ENCODE peak calls at places on chromosomes 16 and 17, in four cellular contexts. One of them, this sample, is unnamed.

GRCh38 chr17:76700627-76701470 is 9.9 kb downstream of the MXRA7 start:
- DNase-seq in HEK293T: no peak
- DNase-seq in effector CD4-positive, alpha-beta T cell: no peak
- DNase-seq in lung: no peak
- DNase-seq in this sample: no peak

GRCh38 chr17:44398692-44399691 is 9.5 kb upstream of the ITGA2B start:
- DNase-seq in effector CD4-positive, alpha-beta T cell: no peak
- DNase-seq in lung: no peak
- DNase-seq in HEK293T: no peak
- DNase-seq in this sample: no peak

GRCh38 chr17:35089846-35090193 is 26.3 kb upstream of the RFFL start:
- DNase-seq in effector CD4-positive, alpha-beta T cell: peak; percentile 13
- DNase-seq in HEK293T: no peak
- DNase-seq in lung: no peak
- DNase-seq in this sample: peak; percentile 69

GRCh38 chr16:85998868-85999729 is 100.1 kb downstream of the IRF8 start:
- DNase-seq in lung: no peak
- DNase-seq in effector CD4-positive, alpha-beta T cell: no peak
- DNase-seq in HEK293T: no peak
- DNase-seq in this sample: no peak

GRCh38 chr17:56795510-56795909 is 38.2 kb downstream of the C17orf67 start:
- DNase-seq in effector CD4-positive, alpha-beta T cell: no peak
- DNase-seq in lung: no peak
- DNase-seq in HEK293T: no peak
- DNase-seq in this sample: no peak

GRCh38 chr16:71846443-71846842 is 667 bp downstream of the ATXN1L start:
- DNase-seq in lung: no peak
- DNase-seq in HEK293T: peak; percentile 20
- DNase-seq in effector CD4-positive, alpha-beta T cell: no peak
- DNase-seq in this sample: no peak

GRCh38 chr17:2383628-2384167 is 17.2 kb downstream of the MNT start:
- DNase-seq in lung: no peak
- DNase-seq in effector CD4-positive, alpha-beta T cell: no peak
- DNase-seq in HEK293T: no peak
- DNase-seq in this sample: no peak

GRCh38 chr17:20225162-20226115 is 216.3 kb downstream of the SPECC1 start:
- DNase-seq in HEK293T: no peak
- DNase-seq in lung: no peak
- DNase-seq in effector CD4-positive, alpha-beta T cell: no peak
- DNase-seq in this sample: no peak

GRCh38 chr17:59769891-59770290 is 62.4 kb downstream of the VMP1 start:
- DNase-seq in HEK293T: no peak
- DNase-seq in effector CD4-positive, alpha-beta T cell: no peak
- DNase-seq in lung: no peak
- DNase-seq in this sample: no peak